ENCODE peak calls at places on chromosomes 7 and 10, in nine cellular contexts. H is tibial artery; P is RWPE1; V is fibroblast of mammary gland; F is spleen; J is CD4-positive, alpha-beta T cell; X is Calu3; L is lower lobe of right lung; R is heart right ventricle. A is an unnamed sample.

GRCh38 chr7:75727881-75728592 is 10.7 kb downstream of the HIP1 start:
- DNase-seq in H (peak; percentile 74), P (peak; percentile 84), V (no peak), F (peak; percentile 78), J (no peak), X (peak; percentile 64), L (peak; percentile 91), R (no peak), A (no peak)

GRCh38 chr10:130136214-130137076 is at the start of gene GLRX3:
- DNase-seq in H (peak; percentile 92), P (peak; percentile 93), V (peak; percentile 64), F (peak; percentile 98), J (peak; percentile 88), X (peak; percentile 87), L (peak; percentile 95), R (peak; percentile 91), A (peak; percentile 65)

GRCh38 chr7:149071641-149072437 is 18.7 kb downstream of the ZNF786 start:
- DNase-seq in H (no peak), P (no peak), V (peak; percentile 9), F (peak; percentile 86), J (peak; percentile 54), X (no peak), L (no peak), R (no peak), A (no peak)

GRCh38 chr10:97532935-97533671 is 34.4 kb downstream of the UBTD1 start:
- DNase-seq in H (no peak), P (no peak), V (peak; percentile 57), F (no peak), J (no peak), X (no peak), L (no peak), R (no peak), A (no peak)

GRCh38 chr10:101292194-101293006 is 61.6 kb upstream of the BTRC start:
- DNase-seq in H (no peak), P (no peak), V (no peak), F (no peak), J (no peak), X (no peak), L (no peak), R (peak; percentile 13), A (no peak)

GRCh38 chr7:102860351-102860811 is 52.4 kb upstream of the LRRC17 start:
- DNase-seq in H (no peak), P (no peak), V (peak; percentile 99), F (no peak), J (no peak), X (no peak), L (no peak), R (no peak), A (no peak)

GRCh38 chr7:124722292-124722691 is 43.3 kb downstream of the GPR37 start:
- DNase-seq in H (no peak), P (no peak), V (peak; percentile 6), F (no peak), J (no peak), X (no peak), L (no peak), R (no peak), A (no peak)

GRCh38 chr10:117163061-117163953 is 25.2 kb upstream of the VAX1 start:
- DNase-seq in H (no peak), P (no peak), V (no peak), F (no peak), J (no peak), X (no peak), L (no peak), R (no peak), A (no peak)

GRCh38 chr10:63505562-63505961 is 15.6 kb upstream of the REEP3 start:
- DNase-seq in H (no peak), P (no peak), V (no peak), F (no peak), J (no peak), X (no peak), L (no peak), R (no peak), A (no peak)

GRCh38 chr10:63503395-63503794 is 17.8 kb upstream of the REEP3 start:
- DNase-seq in H (no peak), P (no peak), V (no peak), F (no peak), J (no peak), X (no peak), L (no peak), R (no peak), A (no peak)

GRCh38 chr10:63502832-63503231 is 18.4 kb upstream of the REEP3 start:
- DNase-seq in H (no peak), P (no peak), V (no peak), F (no peak), J (no peak), X (no peak), L (no peak), R (no peak), A (no peak)

GRCh38 chr10:63506554-63506953 is 14.6 kb upstream of the REEP3 start:
- DNase-seq in H (no peak), P (no peak), V (no peak), F (no peak), J (no peak), X (no peak), L (no peak), R (no peak), A (no peak)

GRCh38 chr10:63504145-63504881 is 16.9 kb upstream of the REEP3 start:
- DNase-seq in H (no peak), P (peak; percentile 74), V (no peak), F (no peak), J (no peak), X (peak; percentile 28), L (no peak), R (no peak), A (no peak)
- TF ChIP-seq CTCF in H (no peak), P (no peak), V (no peak), F (no peak), J (no peak), X (no peak), L (no peak), R (no peak), A (no peak)

GRCh38 chr7:100472121-100472851 is 6.7 kb downstream of the TSC22D4 start:
- DNase-seq in H (no peak), P (no peak), V (no peak), F (no peak), J (no peak), X (no peak), L (peak; percentile 74), R (no peak), A (no peak)

GRCh38 chr7:100466830-100467605 is 3.0 kb upstream of the SPACDR start:
- DNase-seq in H (no peak), P (no peak), V (no peak), F (no peak), J (no peak), X (no peak), L (no peak), R (no peak), A (no peak)

GRCh38 chr7:100471021-100471420 is 7.0 kb upstream of the SPACDR start:
- DNase-seq in H (no peak), P (no peak), V (no peak), F (no peak), J (no peak), X (no peak), L (no peak), R (no peak), A (no peak)

GRCh38 chr7:100467638-100468373 is 3.7 kb upstream of the SPACDR start:
- DNase-seq in H (no peak), P (no peak), V (no peak), F (peak; percentile 76), J (no peak), X (no peak), L (no peak), R (no peak), A (no peak)

DNA sequence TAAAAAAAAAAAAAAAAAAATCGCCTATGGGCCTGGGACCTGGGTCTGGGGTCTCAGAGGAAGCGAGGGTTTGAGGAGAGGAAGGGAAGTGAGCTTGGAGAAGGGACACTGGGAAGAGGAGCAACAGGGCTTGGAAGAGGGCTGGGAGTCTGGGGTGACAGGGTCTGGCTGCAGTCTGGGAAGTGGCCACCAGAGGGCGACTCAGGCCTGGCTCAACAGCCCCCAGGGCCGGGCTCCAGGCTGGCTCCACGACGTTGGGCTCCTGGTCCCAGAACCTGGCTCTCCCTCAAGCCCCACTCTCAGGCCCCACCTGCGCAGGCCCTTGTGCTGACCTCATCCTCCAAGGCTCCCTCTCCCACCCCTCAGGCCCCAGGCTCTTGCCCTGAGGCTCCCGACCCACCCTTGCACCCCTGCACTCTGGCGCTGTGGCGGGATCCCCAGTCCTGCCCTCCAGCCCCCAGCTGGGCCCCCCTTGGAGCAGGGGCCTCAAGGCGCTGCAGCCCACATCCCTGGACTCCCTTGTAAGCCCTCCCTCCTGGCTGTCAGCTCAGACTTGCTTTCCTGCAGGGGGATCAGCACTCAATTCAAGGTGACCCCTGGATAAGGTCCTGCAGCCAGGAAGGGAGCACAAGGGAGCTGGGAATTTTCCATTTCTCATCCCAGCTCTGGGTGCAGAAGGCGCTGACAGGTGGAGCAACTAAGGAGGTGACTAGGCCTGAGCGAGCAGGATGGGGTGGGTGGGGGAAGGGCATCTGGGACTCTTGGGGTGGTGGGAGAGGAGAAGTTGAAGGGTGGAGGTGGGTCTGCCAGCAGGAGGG is 5.4 kb upstream of the SPACDR start:
- DNase-seq in H (peak; percentile 89), P (peak; percentile 85), V (peak; percentile 68), F (peak; percentile 96), J (peak; percentile 80), X (peak; percentile 85), L (peak; percentile 91), R (peak; percentile 86), A (peak; percentile 97)
- TF ChIP-seq CTCF in H (peak; percentile 92), P (peak; percentile 96), V (peak; percentile 87), F (peak; percentile 96), J (peak; percentile 90), X (peak; percentile 80), L (peak; percentile 94), R (peak; percentile 92), A (peak; percentile 98)

GRCh38 chr10:75651452-75651851 is 220.0 kb downstream of the LRMDA start:
- DNase-seq in H (no peak), P (no peak), V (peak; percentile 38), F (no peak), J (no peak), X (peak; percentile 9), L (no peak), R (no peak), A (no peak)
- TF ChIP-seq CTCF in H (no peak), P (no peak), V (peak; percentile 39), F (no peak), J (no peak), X (no peak), L (peak; percentile 13), R (peak; percentile 10), A (no peak)

GRCh38 chr7:116592445-116592844 is 67.6 kb downstream of the CAV1 start:
- DNase-seq in H (no peak), P (no peak), V (no peak), F (no peak), J (no peak), X (peak; percentile 12), L (peak; percentile 46), R (peak; percentile 36), A (no peak)

GRCh38 chr7:116593359-116594075 is 68.7 kb downstream of the CAV1 start:
- DNase-seq in H (no peak), P (no peak), V (no peak), F (no peak), J (no peak), X (no peak), L (no peak), R (no peak), A (no peak)

GRCh38 chr7:116595063-116595462 is 70.2 kb downstream of the CAV1 start:
- DNase-seq in H (no peak), P (no peak), V (no peak), F (no peak), J (no peak), X (no peak), L (no peak), R (no peak), A (no peak)

GRCh38 chr7:116591202-116592040 is 66.6 kb downstream of the CAV1 start:
- DNase-seq in H (no peak), P (peak; percentile 26), V (peak; percentile 51), F (no peak), J (no peak), X (no peak), L (no peak), R (no peak), A (no peak)

DNA sequence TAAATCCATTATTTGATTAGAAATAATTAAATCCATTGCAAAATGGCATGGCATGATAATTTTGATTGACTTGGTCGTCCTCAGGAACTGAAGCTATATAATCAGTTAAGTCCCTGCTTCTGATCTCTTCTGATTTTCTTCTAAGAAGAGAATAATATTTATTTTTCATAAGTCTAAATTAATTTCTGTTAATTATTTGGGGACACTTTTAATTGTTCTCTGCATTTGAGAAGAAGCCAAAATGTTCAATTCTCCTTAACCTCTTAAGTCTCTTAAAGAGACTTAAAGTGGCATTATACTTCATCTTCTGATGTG is 67.2 kb downstream of the CAV1 start:
- DNase-seq in H (no peak), P (no peak), V (no peak), F (no peak), J (no peak), X (no peak), L (no peak), R (no peak), A (no peak)
- TF ChIP-seq CTCF in H (no peak), P (peak; percentile 50), V (no peak), F (no peak), J (peak; percentile 11), X (peak; percentile 9), L (no peak), R (no peak), A (no peak)

A was measured in omental fat pad.